ENCODE peak calls at places on chromosome 19, in nine cellular contexts. One of them, this sample, is unnamed.

GRCh38 chr19:19459707-19460251 is 54.3 kb downstream of the GATAD2A start:
- DNase-seq in AG04449: no peak
- DNase-seq in putamen: no peak
- DNase-seq in stimulated activated naive CD4-positive, alpha-beta T cell treated with Interleukin-2 at 50 U/mL for 16 hours: peak
- DNase-seq in fibroblast of pulmonary artery: peak
- DNase-seq in activated T-cell treated with anti-CD3 and anti-CD28 coated beads, Interleukin-2, amount 50 U/mL, for 72 hours: peak
- DNase-seq in KBM-7: peak
- DNase-seq in activated naive CD4-positive, alpha-beta T cell treated with Interleukin-2 at 50 U/mL for 16 hours: peak
- DNase-seq in T-helper 17 cell: peak
- DNase-seq in this sample: no peak

GRCh38 chr19:49786432-49786831 is 19.6 kb downstream of the AP2A1 start:
- DNase-seq in AG04449: no peak
- DNase-seq in putamen: no peak
- DNase-seq in stimulated activated naive CD4-positive, alpha-beta T cell treated with Interleukin-2 at 50 U/mL for 16 hours: no peak
- DNase-seq in fibroblast of pulmonary artery: peak
- DNase-seq in activated T-cell treated with anti-CD3 and anti-CD28 coated beads, Interleukin-2, amount 50 U/mL, for 72 hours: no peak
- DNase-seq in KBM-7: no peak
- DNase-seq in activated naive CD4-positive, alpha-beta T cell treated with Interleukin-2 at 50 U/mL for 16 hours: no peak
- DNase-seq in T-helper 17 cell: no peak
- DNase-seq in this sample: no peak

GRCh38 chr19:29505034-29505824 is 20.6 kb upstream of the VSTM2B start:
- DNase-seq in AG04449: no peak
- DNase-seq in putamen: peak
- DNase-seq in stimulated activated naive CD4-positive, alpha-beta T cell treated with Interleukin-2 at 50 U/mL for 16 hours: no peak
- DNase-seq in fibroblast of pulmonary artery: no peak
- DNase-seq in activated T-cell treated with anti-CD3 and anti-CD28 coated beads, Interleukin-2, amount 50 U/mL, for 72 hours: no peak
- DNase-seq in KBM-7: no peak
- DNase-seq in activated naive CD4-positive, alpha-beta T cell treated with Interleukin-2 at 50 U/mL for 16 hours: no peak
- DNase-seq in T-helper 17 cell: no peak
- DNase-seq in this sample: no peak

GRCh38 chr19:46881092-46881491 is 20.3 kb downstream of the ARHGAP35 start:
- DNase-seq in AG04449: no peak
- DNase-seq in putamen: no peak
- DNase-seq in stimulated activated naive CD4-positive, alpha-beta T cell treated with Interleukin-2 at 50 U/mL for 16 hours: no peak
- DNase-seq in fibroblast of pulmonary artery: no peak
- DNase-seq in activated T-cell treated with anti-CD3 and anti-CD28 coated beads, Interleukin-2, amount 50 U/mL, for 72 hours: no peak
- DNase-seq in KBM-7: no peak
- DNase-seq in activated naive CD4-positive, alpha-beta T cell treated with Interleukin-2 at 50 U/mL for 16 hours: no peak
- DNase-seq in T-helper 17 cell: no peak
- DNase-seq in this sample: no peak

GRCh38 chr19:33678796-33679195 is 57.0 kb downstream of the CHST8 start:
- DNase-seq in AG04449: no peak
- DNase-seq in putamen: peak
- DNase-seq in stimulated activated naive CD4-positive, alpha-beta T cell treated with Interleukin-2 at 50 U/mL for 16 hours: no peak
- DNase-seq in fibroblast of pulmonary artery: no peak
- DNase-seq in activated T-cell treated with anti-CD3 and anti-CD28 coated beads, Interleukin-2, amount 50 U/mL, for 72 hours: no peak
- DNase-seq in KBM-7: no peak
- DNase-seq in activated naive CD4-positive, alpha-beta T cell treated with Interleukin-2 at 50 U/mL for 16 hours: no peak
- DNase-seq in T-helper 17 cell: no peak
- DNase-seq in this sample: no peak

GRCh38 chr19:10568444-10568825 is 344 bp downstream of the CDKN2D start:
- DNase-seq in AG04449: no peak
- DNase-seq in putamen: no peak
- DNase-seq in stimulated activated naive CD4-positive, alpha-beta T cell treated with Interleukin-2 at 50 U/mL for 16 hours: peak
- DNase-seq in fibroblast of pulmonary artery: no peak
- DNase-seq in activated T-cell treated with anti-CD3 and anti-CD28 coated beads, Interleukin-2, amount 50 U/mL, for 72 hours: peak
- DNase-seq in KBM-7: no peak
- DNase-seq in activated naive CD4-positive, alpha-beta T cell treated with Interleukin-2 at 50 U/mL for 16 hours: peak
- DNase-seq in T-helper 17 cell: no peak
- DNase-seq in this sample: peak

GRCh38 chr19:32189956-32190706 is 155.3 kb upstream of the ZNF507 start:
- DNase-seq in AG04449: no peak
- DNase-seq in putamen: no peak
- DNase-seq in stimulated activated naive CD4-positive, alpha-beta T cell treated with Interleukin-2 at 50 U/mL for 16 hours: no peak
- DNase-seq in fibroblast of pulmonary artery: no peak
- DNase-seq in activated T-cell treated with anti-CD3 and anti-CD28 coated beads, Interleukin-2, amount 50 U/mL, for 72 hours: no peak
- DNase-seq in KBM-7: no peak
- DNase-seq in activated naive CD4-positive, alpha-beta T cell treated with Interleukin-2 at 50 U/mL for 16 hours: no peak
- DNase-seq in T-helper 17 cell: no peak
- DNase-seq in this sample: no peak

GRCh38 chr19:17005000-17005399 is 21.6 kb downstream of the CPAMD8 start:
- DNase-seq in AG04449: no peak
- DNase-seq in putamen: no peak
- DNase-seq in stimulated activated naive CD4-positive, alpha-beta T cell treated with Interleukin-2 at 50 U/mL for 16 hours: no peak
- DNase-seq in fibroblast of pulmonary artery: no peak
- DNase-seq in activated T-cell treated with anti-CD3 and anti-CD28 coated beads, Interleukin-2, amount 50 U/mL, for 72 hours: no peak
- DNase-seq in KBM-7: no peak
- DNase-seq in activated naive CD4-positive, alpha-beta T cell treated with Interleukin-2 at 50 U/mL for 16 hours: no peak
- DNase-seq in T-helper 17 cell: no peak
- DNase-seq in this sample: no peak

GRCh38 chr19:13102666-13103584 is at the start of gene LYL1:
- DNase-seq in AG04449: no peak
- DNase-seq in putamen: no peak
- DNase-seq in stimulated activated naive CD4-positive, alpha-beta T cell treated with Interleukin-2 at 50 U/mL for 16 hours: no peak
- DNase-seq in fibroblast of pulmonary artery: peak
- DNase-seq in activated T-cell treated with anti-CD3 and anti-CD28 coated beads, Interleukin-2, amount 50 U/mL, for 72 hours: peak
- DNase-seq in KBM-7: peak
- DNase-seq in activated naive CD4-positive, alpha-beta T cell treated with Interleukin-2 at 50 U/mL for 16 hours: peak
- DNase-seq in T-helper 17 cell: no peak
- DNase-seq in this sample: no peak

GRCh38 chr19:27672309-27673047 is 1540.5 kb downstream of the UQCRFS1 start:
- DNase-seq in AG04449: no peak
- DNase-seq in putamen: no peak
- DNase-seq in stimulated activated naive CD4-positive, alpha-beta T cell treated with Interleukin-2 at 50 U/mL for 16 hours: no peak
- DNase-seq in fibroblast of pulmonary artery: no peak
- DNase-seq in activated T-cell treated with anti-CD3 and anti-CD28 coated beads, Interleukin-2, amount 50 U/mL, for 72 hours: no peak
- DNase-seq in KBM-7: no peak
- DNase-seq in activated naive CD4-positive, alpha-beta T cell treated with Interleukin-2 at 50 U/mL for 16 hours: no peak
- DNase-seq in T-helper 17 cell: no peak
- DNase-seq in this sample: no peak

GRCh38 chr19:18814063-18814462 is 17.7 kb upstream of the UPF1 start:
- DNase-seq in AG04449: no peak
- DNase-seq in putamen: no peak
- DNase-seq in stimulated activated naive CD4-positive, alpha-beta T cell treated with Interleukin-2 at 50 U/mL for 16 hours: no peak
- DNase-seq in fibroblast of pulmonary artery: peak
- DNase-seq in activated T-cell treated with anti-CD3 and anti-CD28 coated beads, Interleukin-2, amount 50 U/mL, for 72 hours: no peak
- DNase-seq in KBM-7: no peak
- DNase-seq in activated naive CD4-positive, alpha-beta T cell treated with Interleukin-2 at 50 U/mL for 16 hours: no peak
- DNase-seq in T-helper 17 cell: no peak
- DNase-seq in this sample: no peak

GRCh38 chr19:1837625-1838105 is 10.6 kb downstream of the REXO1 start:
- DNase-seq in AG04449: no peak
- DNase-seq in putamen: no peak
- DNase-seq in stimulated activated naive CD4-positive, alpha-beta T cell treated with Interleukin-2 at 50 U/mL for 16 hours: peak
- DNase-seq in fibroblast of pulmonary artery: peak
- DNase-seq in activated T-cell treated with anti-CD3 and anti-CD28 coated beads, Interleukin-2, amount 50 U/mL, for 72 hours: peak
- DNase-seq in KBM-7: peak
- DNase-seq in activated naive CD4-positive, alpha-beta T cell treated with Interleukin-2 at 50 U/mL for 16 hours: peak
- DNase-seq in T-helper 17 cell: peak
- DNase-seq in this sample: no peak

GRCh38 chr19:15381864-15382263 is 2.3 kb upstream of the AKAP8 start:
- DNase-seq in AG04449: no peak
- DNase-seq in putamen: no peak
- DNase-seq in stimulated activated naive CD4-positive, alpha-beta T cell treated with Interleukin-2 at 50 U/mL for 16 hours: no peak
- DNase-seq in fibroblast of pulmonary artery: no peak
- DNase-seq in activated T-cell treated with anti-CD3 and anti-CD28 coated beads, Interleukin-2, amount 50 U/mL, for 72 hours: no peak
- DNase-seq in KBM-7: no peak
- DNase-seq in activated naive CD4-positive, alpha-beta T cell treated with Interleukin-2 at 50 U/mL for 16 hours: no peak
- DNase-seq in T-helper 17 cell: no peak
- DNase-seq in this sample: no peak

GRCh38 chr19:46648070-46648960 is 12.3 kb upstream of the GNG8 start:
- DNase-seq in AG04449: no peak
- DNase-seq in putamen: no peak
- DNase-seq in stimulated activated naive CD4-positive, alpha-beta T cell treated with Interleukin-2 at 50 U/mL for 16 hours: no peak
- DNase-seq in fibroblast of pulmonary artery: no peak
- DNase-seq in activated T-cell treated with anti-CD3 and anti-CD28 coated beads, Interleukin-2, amount 50 U/mL, for 72 hours: no peak
- DNase-seq in KBM-7: no peak
- DNase-seq in activated naive CD4-positive, alpha-beta T cell treated with Interleukin-2 at 50 U/mL for 16 hours: no peak
- DNase-seq in T-helper 17 cell: no peak
- DNase-seq in this sample: no peak

GRCh38 chr19:44576843-44577565 is 36.4 kb upstream of the IGSF23 start:
- DNase-seq in AG04449: no peak
- DNase-seq in putamen: no peak
- DNase-seq in stimulated activated naive CD4-positive, alpha-beta T cell treated with Interleukin-2 at 50 U/mL for 16 hours: no peak
- DNase-seq in fibroblast of pulmonary artery: peak
- DNase-seq in activated T-cell treated with anti-CD3 and anti-CD28 coated beads, Interleukin-2, amount 50 U/mL, for 72 hours: peak
- DNase-seq in KBM-7: peak
- DNase-seq in activated naive CD4-positive, alpha-beta T cell treated with Interleukin-2 at 50 U/mL for 16 hours: no peak
- DNase-seq in T-helper 17 cell: no peak
- DNase-seq in this sample: no peak

GRCh38 chr19:29239220-29239776 is 26.3 kb upstream of the UQCRFS1 start:
- DNase-seq in AG04449: no peak
- DNase-seq in putamen: no peak
- DNase-seq in stimulated activated naive CD4-positive, alpha-beta T cell treated with Interleukin-2 at 50 U/mL for 16 hours: no peak
- DNase-seq in fibroblast of pulmonary artery: no peak
- DNase-seq in activated T-cell treated with anti-CD3 and anti-CD28 coated beads, Interleukin-2, amount 50 U/mL, for 72 hours: no peak
- DNase-seq in KBM-7: no peak
- DNase-seq in activated naive CD4-positive, alpha-beta T cell treated with Interleukin-2 at 50 U/mL for 16 hours: no peak
- DNase-seq in T-helper 17 cell: no peak
- DNase-seq in this sample: no peak

GRCh38 chr19:43498233-43498830 is 6.2 kb downstream of the PHLDB3 start:
- DNase-seq in AG04449: no peak
- DNase-seq in putamen: no peak
- DNase-seq in stimulated activated naive CD4-positive, alpha-beta T cell treated with Interleukin-2 at 50 U/mL for 16 hours: no peak
- DNase-seq in fibroblast of pulmonary artery: no peak
- DNase-seq in activated T-cell treated with anti-CD3 and anti-CD28 coated beads, Interleukin-2, amount 50 U/mL, for 72 hours: no peak
- DNase-seq in KBM-7: no peak
- DNase-seq in activated naive CD4-positive, alpha-beta T cell treated with Interleukin-2 at 50 U/mL for 16 hours: no peak
- DNase-seq in T-helper 17 cell: no peak
- DNase-seq in this sample: no peak

GRCh38 chr19:11931051-11931450 is 6.1 kb downstream of the ZNF700 start:
- DNase-seq in AG04449: no peak
- DNase-seq in putamen: no peak
- DNase-seq in stimulated activated naive CD4-positive, alpha-beta T cell treated with Interleukin-2 at 50 U/mL for 16 hours: no peak
- DNase-seq in fibroblast of pulmonary artery: no peak
- DNase-seq in activated T-cell treated with anti-CD3 and anti-CD28 coated beads, Interleukin-2, amount 50 U/mL, for 72 hours: no peak
- DNase-seq in KBM-7: no peak
- DNase-seq in activated naive CD4-positive, alpha-beta T cell treated with Interleukin-2 at 50 U/mL for 16 hours: no peak
- DNase-seq in T-helper 17 cell: no peak
- DNase-seq in this sample: no peak

GRCh38 chr19:42613666-42614065 is 18.9 kb upstream of the CEACAM8 start:
- DNase-seq in AG04449: no peak
- DNase-seq in putamen: no peak
- DNase-seq in stimulated activated naive CD4-positive, alpha-beta T cell treated with Interleukin-2 at 50 U/mL for 16 hours: no peak
- DNase-seq in fibroblast of pulmonary artery: no peak
- DNase-seq in activated T-cell treated with anti-CD3 and anti-CD28 coated beads, Interleukin-2, amount 50 U/mL, for 72 hours: no peak
- DNase-seq in KBM-7: no peak
- DNase-seq in activated naive CD4-positive, alpha-beta T cell treated with Interleukin-2 at 50 U/mL for 16 hours: no peak
- DNase-seq in T-helper 17 cell: no peak
- DNase-seq in this sample: no peak

GRCh38 chr19:10009269-10009665 is 1.0 kb downstream of the COL5A3 start:
- DNase-seq in AG04449: no peak
- DNase-seq in putamen: no peak
- DNase-seq in stimulated activated naive CD4-positive, alpha-beta T cell treated with Interleukin-2 at 50 U/mL for 16 hours: peak
- DNase-seq in fibroblast of pulmonary artery: peak
- DNase-seq in activated T-cell treated with anti-CD3 and anti-CD28 coated beads, Interleukin-2, amount 50 U/mL, for 72 hours: peak
- DNase-seq in KBM-7: no peak
- DNase-seq in activated naive CD4-positive, alpha-beta T cell treated with Interleukin-2 at 50 U/mL for 16 hours: peak
- DNase-seq in T-helper 17 cell: peak
- DNase-seq in this sample: peak

GRCh38 chr19:3931041-3931440 is 1.8 kb upstream of the NMRK2 start:
- DNase-seq in AG04449: no peak
- DNase-seq in putamen: no peak
- DNase-seq in stimulated activated naive CD4-positive, alpha-beta T cell treated with Interleukin-2 at 50 U/mL for 16 hours: no peak
- DNase-seq in fibroblast of pulmonary artery: no peak
- DNase-seq in activated T-cell treated with anti-CD3 and anti-CD28 coated beads, Interleukin-2, amount 50 U/mL, for 72 hours: no peak
- DNase-seq in KBM-7: no peak
- DNase-seq in activated naive CD4-positive, alpha-beta T cell treated with Interleukin-2 at 50 U/mL for 16 hours: no peak
- DNase-seq in T-helper 17 cell: no peak
- DNase-seq in this sample: no peak

GRCh38 chr19:6271251-6271650 is 8.5 kb downstream of the MLLT1 start:
- DNase-seq in AG04449: no peak
- DNase-seq in putamen: no peak
- DNase-seq in stimulated activated naive CD4-positive, alpha-beta T cell treated with Interleukin-2 at 50 U/mL for 16 hours: no peak
- DNase-seq in fibroblast of pulmonary artery: peak
- DNase-seq in activated T-cell treated with anti-CD3 and anti-CD28 coated beads, Interleukin-2, amount 50 U/mL, for 72 hours: no peak
- DNase-seq in KBM-7: no peak
- DNase-seq in activated naive CD4-positive, alpha-beta T cell treated with Interleukin-2 at 50 U/mL for 16 hours: no peak
- DNase-seq in T-helper 17 cell: no peak
- DNase-seq in this sample: no peak

GRCh38 chr19:41694831-41695635 is 7.0 kb upstream of the CEACAM7 start:
- DNase-seq in AG04449: no peak
- DNase-seq in putamen: no peak
- DNase-seq in stimulated activated naive CD4-positive, alpha-beta T cell treated with Interleukin-2 at 50 U/mL for 16 hours: no peak
- DNase-seq in fibroblast of pulmonary artery: no peak
- DNase-seq in activated T-cell treated with anti-CD3 and anti-CD28 coated beads, Interleukin-2, amount 50 U/mL, for 72 hours: no peak
- DNase-seq in KBM-7: no peak
- DNase-seq in activated naive CD4-positive, alpha-beta T cell treated with Interleukin-2 at 50 U/mL for 16 hours: no peak
- DNase-seq in T-helper 17 cell: no peak
- DNase-seq in this sample: no peak

GRCh38 chr19:2330632-2331284 is 2.3 kb downstream of the SPPL2B start:
- DNase-seq in AG04449: no peak
- DNase-seq in putamen: no peak
- DNase-seq in stimulated activated naive CD4-positive, alpha-beta T cell treated with Interleukin-2 at 50 U/mL for 16 hours: no peak
- DNase-seq in fibroblast of pulmonary artery: no peak
- DNase-seq in activated T-cell treated with anti-CD3 and anti-CD28 coated beads, Interleukin-2, amount 50 U/mL, for 72 hours: no peak
- DNase-seq in KBM-7: no peak
- DNase-seq in activated naive CD4-positive, alpha-beta T cell treated with Interleukin-2 at 50 U/mL for 16 hours: no peak
- DNase-seq in T-helper 17 cell: no peak
- DNase-seq in this sample: no peak

GRCh38 chr19:6459356-6460098 is at the start of gene SLC25A23:
- DNase-seq in AG04449: no peak
- DNase-seq in putamen: peak
- DNase-seq in stimulated activated naive CD4-positive, alpha-beta T cell treated with Interleukin-2 at 50 U/mL for 16 hours: peak
- DNase-seq in fibroblast of pulmonary artery: peak
- DNase-seq in activated T-cell treated with anti-CD3 and anti-CD28 coated beads, Interleukin-2, amount 50 U/mL, for 72 hours: peak
- DNase-seq in KBM-7: no peak
- DNase-seq in activated naive CD4-positive, alpha-beta T cell treated with Interleukin-2 at 50 U/mL for 16 hours: peak
- DNase-seq in T-helper 17 cell: peak
- DNase-seq in this sample: no peak

GRCh38 chr19:13014101-13014920 is 19.0 kb downstream of the NFIX start:
- DNase-seq in AG04449: no peak
- DNase-seq in putamen: peak
- DNase-seq in stimulated activated naive CD4-positive, alpha-beta T cell treated with Interleukin-2 at 50 U/mL for 16 hours: no peak
- DNase-seq in fibroblast of pulmonary artery: peak
- DNase-seq in activated T-cell treated with anti-CD3 and anti-CD28 coated beads, Interleukin-2, amount 50 U/mL, for 72 hours: no peak
- DNase-seq in KBM-7: peak
- DNase-seq in activated naive CD4-positive, alpha-beta T cell treated with Interleukin-2 at 50 U/mL for 16 hours: no peak
- DNase-seq in T-helper 17 cell: no peak
- DNase-seq in this sample: no peak

GRCh38 chr19:4328243-4328990 is 10.2 kb downstream of the STAP2 start:
- DNase-seq in AG04449: peak
- DNase-seq in putamen: peak
- DNase-seq in stimulated activated naive CD4-positive, alpha-beta T cell treated with Interleukin-2 at 50 U/mL for 16 hours: peak
- DNase-seq in fibroblast of pulmonary artery: peak
- DNase-seq in activated T-cell treated with anti-CD3 and anti-CD28 coated beads, Interleukin-2, amount 50 U/mL, for 72 hours: peak
- DNase-seq in KBM-7: no peak
- DNase-seq in activated naive CD4-positive, alpha-beta T cell treated with Interleukin-2 at 50 U/mL for 16 hours: peak
- DNase-seq in T-helper 17 cell: peak
- DNase-seq in this sample: peak

GRCh38 chr19:6374711-6375410 is 872 bp downstream of the PSPN start:
- DNase-seq in AG04449: no peak
- DNase-seq in putamen: no peak
- DNase-seq in stimulated activated naive CD4-positive, alpha-beta T cell treated with Interleukin-2 at 50 U/mL for 16 hours: no peak
- DNase-seq in fibroblast of pulmonary artery: no peak
- DNase-seq in activated T-cell treated with anti-CD3 and anti-CD28 coated beads, Interleukin-2, amount 50 U/mL, for 72 hours: no peak
- DNase-seq in KBM-7: no peak
- DNase-seq in activated naive CD4-positive, alpha-beta T cell treated with Interleukin-2 at 50 U/mL for 16 hours: no peak
- DNase-seq in T-helper 17 cell: no peak
- DNase-seq in this sample: no peak

GRCh38 chr19:11480927-11481776 is at the start of gene ELAVL3:
- DNase-seq in AG04449: no peak
- DNase-seq in putamen: peak
- DNase-seq in stimulated activated naive CD4-positive, alpha-beta T cell treated with Interleukin-2 at 50 U/mL for 16 hours: no peak
- DNase-seq in fibroblast of pulmonary artery: no peak
- DNase-seq in activated T-cell treated with anti-CD3 and anti-CD28 coated beads, Interleukin-2, amount 50 U/mL, for 72 hours: no peak
- DNase-seq in KBM-7: no peak
- DNase-seq in activated naive CD4-positive, alpha-beta T cell treated with Interleukin-2 at 50 U/mL for 16 hours: no peak
- DNase-seq in T-helper 17 cell: no peak
- DNase-seq in this sample: no peak

GRCh38 chr19:55675661-55676354 is 782 bp downstream of the EPN1 start:
- DNase-seq in AG04449: no peak
- DNase-seq in putamen: no peak
- DNase-seq in stimulated activated naive CD4-positive, alpha-beta T cell treated with Interleukin-2 at 50 U/mL for 16 hours: no peak
- DNase-seq in fibroblast of pulmonary artery: no peak
- DNase-seq in activated T-cell treated with anti-CD3 and anti-CD28 coated beads, Interleukin-2, amount 50 U/mL, for 72 hours: no peak
- DNase-seq in KBM-7: no peak
- DNase-seq in activated naive CD4-positive, alpha-beta T cell treated with Interleukin-2 at 50 U/mL for 16 hours: no peak
- DNase-seq in T-helper 17 cell: no peak
- DNase-seq in this sample: no peak

GRCh38 chr19:17002455-17002854 is 24.2 kb downstream of the CPAMD8 start:
- DNase-seq in AG04449: no peak
- DNase-seq in putamen: no peak
- DNase-seq in stimulated activated naive CD4-positive, alpha-beta T cell treated with Interleukin-2 at 50 U/mL for 16 hours: no peak
- DNase-seq in fibroblast of pulmonary artery: no peak
- DNase-seq in activated T-cell treated with anti-CD3 and anti-CD28 coated beads, Interleukin-2, amount 50 U/mL, for 72 hours: no peak
- DNase-seq in KBM-7: no peak
- DNase-seq in activated naive CD4-positive, alpha-beta T cell treated with Interleukin-2 at 50 U/mL for 16 hours: no peak
- DNase-seq in T-helper 17 cell: no peak
- DNase-seq in this sample: no peak

This sample was measured in activated gamma-delta T cell.